ENCODE peak calls at places on chromosomes 11 and 22, in five cellular contexts. X, B, U, S and M are unnamed samples.

GRCh38 chr11:77590194-77590591 is 440 bp downstream of the AQP11 start:
- DNase-seq in S (peak; percentile 53), X (peak; percentile 28), U (no peak), B (no peak), M (no peak)

GRCh38 chr11:12496181-12497025 is 119.0 kb downstream of the PARVA start:
- DNase-seq in X (no peak), B (no peak), S (no peak), U (no peak), M (no peak)

GRCh38 chr11:113161671-113162589 is 152.5 kb upstream of the TTC12 start:
- DNase-seq in S (peak; percentile 18), B (no peak), X (no peak), U (no peak), M (no peak)

GRCh38 chr11:22792497-22792896 is 37.1 kb downstream of the SVIP start:
- DNase-seq in U (no peak), B (no peak), S (no peak), X (no peak), M (peak; percentile 18)

GRCh38 chr22:41844036-41844435 is 11.1 kb downstream of the SREBF2 start:
- DNase-seq in B (no peak), S (no peak), U (no peak), X (no peak), M (no peak)

GRCh38 chr11:75800728-75801361 is 14.2 kb upstream of the UVRAG start:
- DNase-seq in S (no peak), U (no peak), X (no peak), B (no peak), M (no peak)

GRCh38 chr22:37431811-37432707 is 4.8 kb upstream of the ELFN2 start:
- DNase-seq in B (no peak), X (peak; percentile 75), S (no peak), U (no peak), M (no peak)

GRCh38 chr22:21657361-21658118 is 8.3 kb upstream of the PPIL2 start:
- DNase-seq in S (peak; percentile 79), B (no peak), U (no peak), X (peak; percentile 75), M (no peak)

GRCh38 chr11:29317669-29318068 is 699.2 kb downstream of the KCNA4 start:
- DNase-seq in B (no peak), U (no peak), X (no peak), S (no peak), M (no peak)

GRCh38 chr11:126155402-126156187 is 55.9 kb downstream of the RPUSD4 start:
- DNase-seq in X (no peak), S (no peak), U (no peak), B (no peak), M (no peak)

GRCh38 chr11:76329084-76329648 is 51.8 kb downstream of the THAP12 start:
- DNase-seq in U (no peak), B (no peak), X (no peak), S (no peak), M (no peak)

GRCh38 chr11:64996710-64997380 is at the start of gene BATF2:
- DNase-seq in X (peak; percentile 89), U (no peak), S (peak; percentile 89), B (peak; percentile 24), M (peak; percentile 57)

GRCh38 chr22:32202539-32203180 is 2.2 kb downstream of the RFPL2 start:
- DNase-seq in B (no peak), U (no peak), X (peak; percentile 47), S (peak; percentile 40), M (no peak)

GRCh38 chr22:32204856-32205722 is at the start of gene RFPL2:
- DNase-seq in X (peak; percentile 58), B (no peak), U (no peak), S (no peak), M (no peak)

GRCh38 chr22:32203181-32204105 is 1.4 kb downstream of the RFPL2 start:
- DNase-seq in S (no peak), B (no peak), U (no peak), X (peak; percentile 5), M (no peak)

GRCh38 chr22:32205974-32206773 is 1.3 kb upstream of the RFPL2 start:
- DNase-seq in U (no peak), X (peak; percentile 7), S (no peak), B (no peak), M (no peak)

DNA sequence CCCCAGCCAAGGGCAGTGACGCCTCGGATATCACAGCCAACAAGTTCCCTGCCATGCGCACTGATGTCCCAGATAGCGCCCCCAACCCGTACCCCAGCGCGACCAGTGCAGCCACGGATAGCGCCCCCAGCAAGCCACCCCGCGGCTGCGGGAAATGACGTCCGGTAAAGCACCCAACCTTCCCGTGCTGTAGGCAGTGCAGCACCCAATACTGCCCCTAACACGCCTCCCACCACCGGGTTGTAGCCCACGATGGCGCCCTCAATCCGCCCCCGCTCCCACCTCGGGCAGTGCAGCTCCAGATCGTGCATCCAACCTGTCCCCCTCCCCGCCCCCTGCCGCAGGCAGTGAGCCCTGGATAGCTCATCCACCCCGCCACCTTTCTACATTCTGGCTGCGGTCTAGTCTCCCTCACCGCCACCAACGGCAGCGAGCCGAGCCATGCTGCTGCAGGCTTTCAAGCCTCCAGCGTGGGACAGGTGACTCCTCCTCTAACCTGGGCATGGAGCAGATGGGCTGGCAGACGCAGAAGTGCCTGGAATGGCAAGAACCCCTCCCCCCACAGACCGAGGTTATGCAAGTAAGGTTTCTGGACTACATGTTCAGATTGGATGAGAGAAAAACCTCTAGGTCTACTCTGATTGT is 540 bp downstream of the RFPL2 start:
- DNase-seq in X (peak; percentile 32), B (no peak), U (no peak), S (no peak), M (no peak)
- H3K4me3 ChIP-seq in X (peak overlapping the region; percentile 60), B (no peak overlapping the region), U (no peak overlapping the region), S (no peak overlapping the region), M (peak overlapping the region; percentile 28)

DNA sequence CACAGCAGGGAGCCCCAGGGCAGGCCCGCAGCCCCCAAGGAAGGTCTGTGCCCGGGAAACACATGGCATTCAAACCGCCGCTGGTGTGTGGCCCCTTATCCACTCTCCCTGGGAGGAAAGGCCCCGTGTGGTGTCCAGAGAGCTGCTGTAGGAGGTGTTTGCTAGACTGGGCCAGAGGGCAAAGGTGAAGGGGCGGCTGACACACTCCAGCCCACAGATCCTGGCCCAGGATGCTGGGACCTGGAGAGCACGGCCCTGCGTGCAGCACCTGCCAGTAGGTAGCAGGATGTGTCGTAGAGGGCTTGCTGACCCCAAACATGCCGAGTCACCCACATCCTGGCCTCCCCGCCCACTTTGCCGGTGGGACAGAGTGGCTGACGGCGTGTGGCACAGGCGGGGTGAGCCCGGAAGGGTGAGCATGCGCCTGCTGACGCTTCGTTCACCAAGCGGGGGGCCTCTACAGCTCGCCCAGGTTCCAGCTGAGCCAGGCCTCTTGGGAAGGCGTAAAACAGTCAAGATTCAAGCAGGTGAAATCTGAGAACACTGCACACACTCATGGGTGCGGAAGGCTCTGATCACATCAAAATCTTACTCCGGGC is 11.0 kb downstream of the OSBPL5 start:
- DNase-seq in X (no peak), U (no peak), B (no peak), S (no peak), M (no peak)
- H3K27ac ChIP-seq in X (no peak overlapping the region), U (peak overlapping the region; percentile 81), B (peak overlapping the region; percentile 55), S (no peak overlapping the region), M (peak overlapping the region; percentile 93)

GRCh38 chr11:68841718-68842426 is at the start of gene CPT1A:
- DNase-seq in X (peak; percentile 83), B (peak; percentile 61), U (no peak), S (peak; percentile 76), M (peak; percentile 59)
- TF ChIP-seq POLR2A in X (peak; percentile 26), B (peak; percentile 80), U (no peak), S (peak; percentile 60), M (no peak)

DNA sequence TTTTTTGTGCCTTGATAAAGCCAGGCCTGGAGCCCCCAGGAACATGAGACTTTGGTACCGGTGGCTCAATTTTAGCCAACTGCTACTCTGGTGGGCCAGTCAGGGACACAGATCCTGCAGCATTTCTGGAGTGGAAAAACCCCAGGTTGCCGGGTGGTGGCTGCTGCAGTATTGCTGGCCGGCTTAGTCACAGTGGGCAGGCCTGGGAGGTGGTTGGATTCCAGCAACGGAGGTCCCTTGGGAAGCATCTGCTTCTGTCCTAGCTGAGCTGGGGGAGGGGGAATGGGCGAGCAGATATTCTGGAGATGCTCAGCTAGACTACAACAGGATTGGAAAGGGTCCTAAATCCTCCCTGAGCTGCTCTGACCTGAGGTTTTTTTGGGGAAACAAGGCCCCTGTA is 31.7 kb upstream of the ACCSL start:
- DNase-seq in X (no peak), S (peak; percentile 26), B (peak; percentile 30), U (peak; percentile 72), M (no peak)
- H3K4me3 ChIP-seq in X (no peak overlapping the region), S (no peak overlapping the region), B (no peak overlapping the region), U (no peak overlapping the region), M (no peak overlapping the region)

DNA sequence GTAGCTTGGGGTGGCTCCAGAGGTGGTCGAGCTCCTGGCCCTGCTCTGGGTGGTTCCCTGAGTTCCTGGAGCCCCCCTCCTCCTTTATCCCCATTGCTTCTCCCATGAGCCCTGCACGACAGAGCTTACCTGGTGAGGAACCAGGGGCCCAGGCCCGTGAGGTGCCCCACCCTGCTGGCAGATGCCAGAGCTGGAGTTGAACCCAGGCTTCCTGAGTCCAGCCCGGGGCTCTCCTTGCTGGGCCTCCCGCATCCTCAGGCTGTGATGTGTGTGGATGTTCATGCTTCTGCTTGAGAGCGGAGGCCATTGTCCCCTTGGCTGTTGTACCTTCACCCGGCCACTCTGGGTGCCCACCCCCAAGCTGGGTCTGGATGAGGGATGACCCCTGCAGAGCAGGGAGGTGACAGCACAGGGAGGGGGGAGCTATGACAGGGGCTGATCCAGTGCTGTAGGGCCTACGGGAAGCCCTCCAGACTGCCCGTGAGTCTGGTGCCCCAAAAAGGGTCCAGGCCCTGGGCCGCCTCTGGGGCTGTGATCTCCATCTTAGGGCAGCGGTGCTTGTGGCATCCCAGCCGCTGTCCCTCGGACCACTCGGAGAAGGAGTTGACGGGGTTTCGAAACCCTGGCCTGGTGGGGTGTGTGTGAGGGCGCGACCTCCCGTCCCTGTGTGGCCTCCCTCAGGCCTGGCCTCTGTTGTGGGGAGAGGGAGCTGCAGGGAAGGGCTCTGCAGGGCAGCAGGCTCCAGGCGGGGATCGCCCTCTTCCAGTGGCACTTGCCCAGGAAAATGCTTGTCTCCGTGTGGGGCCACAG is 14.4 kb downstream of the MPPED1 start:
- DNase-seq in B (no peak), U (no peak), S (no peak), X (no peak), M (no peak)
- H3K27ac ChIP-seq in B (no peak overlapping the region), U (no peak overlapping the region), S (no peak overlapping the region), X (no peak overlapping the region), M (no peak overlapping the region)

DNA sequence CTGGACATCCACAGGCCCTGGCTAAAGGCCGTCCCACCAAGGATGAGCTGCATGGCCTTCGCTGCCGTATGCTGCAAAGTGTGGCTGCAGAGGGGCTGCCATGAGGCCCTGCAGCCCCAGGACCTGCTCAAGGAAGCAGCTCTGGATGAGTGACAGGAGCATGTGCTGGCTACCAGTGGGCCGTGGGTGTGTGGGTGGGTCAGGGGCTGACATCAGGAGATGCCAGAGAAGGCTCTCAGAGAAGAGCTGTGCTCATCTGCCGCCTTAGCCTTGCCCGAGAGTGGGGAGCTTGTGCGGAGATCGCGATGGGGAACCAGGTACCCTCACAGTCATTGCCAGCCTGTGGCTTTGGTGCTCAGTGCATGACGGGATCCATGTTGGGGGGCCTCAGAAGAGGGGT is 41.3 kb downstream of the SCUBE1 start:
- DNase-seq in S (no peak), B (no peak), U (no peak), X (no peak), M (no peak)
- TF ChIP-seq POLR2A in S (no peak), B (no peak), U (no peak), X (no peak), M (no peak)

GRCh38 chr11:69940246-69940610 is 121.0 kb upstream of the FGF3 start:
- DNase-seq in U (no peak), B (no peak), X (no peak), S (no peak), M (no peak)
- H3K4me3 ChIP-seq in U (no peak overlapping the region), B (no peak overlapping the region), X (no peak overlapping the region), S (no peak overlapping the region), M (no peak overlapping the region)

GRCh38 chr11:78698612-78699011 is 123.9 kb upstream of the NARS2 start:
- DNase-seq in S (no peak), U (no peak), X (no peak), B (peak; percentile 27), M (no peak)
- H3K27ac ChIP-seq in S (no peak overlapping the region), U (no peak overlapping the region), X (no peak overlapping the region), B (no peak overlapping the region), M (no peak overlapping the region)